ENCODE peak calls at places on chromosomes 16 and 17, in nine cellular contexts. Y is stimulated activated naive CD4-positive, alpha-beta T cell; A is GM19239; X is endodermal cell; S is hypothalamus; W is CD4-positive, alpha-beta T cell; B is T follicular helper cell; D is fibroblast of the aortic adventitia; O is Caki2. H is an unnamed sample.

GRCh38 chr17:65588194-65588808 is 26.9 kb upstream of the AXIN2 start:
- DNase-seq in Y (no peak), A (no peak), X (peak), S (no peak), W (no peak), B (no peak), D (peak), O (peak), H (no peak)

GRCh38 chr17:77373298-77374169 is 232.8 kb downstream of the SEC14L1 start:
- DNase-seq in Y (peak), A (peak), X (peak), S (no peak), W (no peak), B (no peak), D (peak), O (no peak), H (no peak)

GRCh38 chr16:47026492-47026891 is 53.0 kb upstream of the DNAJA2 start:
- DNase-seq in Y (no peak), A (no peak), X (peak), S (no peak), W (no peak), B (no peak), D (no peak), O (no peak), H (no peak)

GRCh38 chr17:5364156-5364555 is 55.3 kb downstream of the NUP88 start:
- DNase-seq in Y (no peak), A (no peak), X (no peak), S (no peak), W (no peak), B (no peak), D (peak), O (no peak), H (no peak)

GRCh38 chr16:47713225-47713595 is 252.1 kb downstream of the PHKB start:
- DNase-seq in Y (no peak), A (no peak), X (no peak), S (no peak), W (no peak), B (no peak), D (peak), O (peak), H (no peak)

GRCh38 chr17:46736100-46736499 is 82.4 kb downstream of the WNT3 start:
- DNase-seq in Y (no peak), A (no peak), X (peak), S (no peak), W (no peak), B (no peak), D (no peak), O (no peak), H (no peak)

GRCh38 chr17:37607637-37608368 is 1.4 kb downstream of the SYNRG start:
- DNase-seq in Y (peak), A (peak), X (no peak), S (no peak), W (peak), B (no peak), D (no peak), O (no peak), H (no peak)

GRCh38 chr16:10519929-10520868 is 60.2 kb downstream of the EMP2 start:
- DNase-seq in Y (no peak), A (no peak), X (no peak), S (no peak), W (no peak), B (no peak), D (no peak), O (no peak), H (no peak)

GRCh38 chr16:76800196-76800595 is 390.8 kb upstream of the MON1B start:
- DNase-seq in Y (no peak), A (no peak), X (no peak), S (no peak), W (no peak), B (no peak), D (no peak), O (no peak), H (no peak)

GRCh38 chr17:3888343-3889171 is 4.3 kb downstream of the CAMKK1 start:
- DNase-seq in Y (no peak), A (no peak), X (peak), S (no peak), W (no peak), B (no peak), D (peak), O (peak), H (peak)

GRCh38 chr16:1450841-1451240 is 6.5 kb upstream of the CCDC154 start:
- DNase-seq in Y (no peak), A (no peak), X (no peak), S (no peak), W (no peak), B (no peak), D (no peak), O (no peak), H (no peak)

GRCh38 chr17:40612510-40613244 is 34.9 kb downstream of the SMARCE1 start:
- DNase-seq in Y (peak), A (no peak), X (no peak), S (no peak), W (peak), B (peak), D (no peak), O (no peak), H (peak)

GRCh38 chr17:34740936-34741515 is 161.6 kb downstream of the TMEM132E start:
- DNase-seq in Y (no peak), A (no peak), X (peak), S (no peak), W (no peak), B (no peak), D (no peak), O (no peak), H (no peak)

GRCh38 chr17:53227514-53227913 is 595.2 kb upstream of the KIF2B start:
- DNase-seq in Y (no peak), A (no peak), X (no peak), S (no peak), W (no peak), B (no peak), D (no peak), O (no peak), H (no peak)

GRCh38 chr16:13242201-13242600 is 340.8 kb downstream of the SHISA9 start:
- DNase-seq in Y (no peak), A (no peak), X (no peak), S (no peak), W (no peak), B (no peak), D (no peak), O (no peak), H (no peak)

GRCh38 chr16:2719328-2720062 is 529 bp downstream of the PRSS27 start:
- DNase-seq in Y (no peak), A (no peak), X (no peak), S (no peak), W (no peak), B (no peak), D (no peak), O (no peak), H (no peak)

GRCh38 chr17:32341141-32341856 is 674 bp downstream of the C17orf75 start:
- DNase-seq in Y (peak), A (peak), X (no peak), S (no peak), W (peak), B (peak), D (no peak), O (peak), H (no peak)

GRCh38 chr17:82396601-82397435 is 21.3 kb upstream of the HEXD start:
- DNase-seq in Y (no peak), A (no peak), X (no peak), S (no peak), W (no peak), B (no peak), D (peak), O (peak), H (no peak)

GRCh38 chr17:81967533-81968395 is 6.8 kb upstream of the NOTUM start:
- DNase-seq in Y (peak), A (peak), X (peak), S (peak), W (peak), B (peak), D (peak), O (no peak), H (peak)

GRCh38 chr17:49502258-49502657 is 7.2 kb downstream of the NGFR start:
- DNase-seq in Y (no peak), A (no peak), X (no peak), S (no peak), W (no peak), B (no peak), D (no peak), O (no peak), H (no peak)

GRCh38 chr16:2267913-2268666 is at the start of gene RNPS1:
- DNase-seq in Y (peak), A (peak), X (peak), S (peak), W (peak), B (peak), D (peak), O (peak), H (peak)

GRCh38 chr16:27902551-27902950 is 161.0 kb downstream of the GSG1L start:
- DNase-seq in Y (no peak), A (no peak), X (no peak), S (no peak), W (no peak), B (no peak), D (no peak), O (no peak), H (no peak)

GRCh38 chr17:67582632-67583230 is 135.0 kb upstream of the NOL11 start:
- DNase-seq in Y (no peak), A (no peak), X (peak), S (no peak), W (no peak), B (no peak), D (no peak), O (peak), H (no peak)